ENCODE peak calls at places on chromosomes 3 and 15, in six cellular contexts. T, M, I, P, E and G are unnamed samples. For H4K20me1, the result is how much of the 10 kb centered on the place peaks cover.

GRCh38 chr3:19146685-19147650 is 1.3 kb upstream of the KCNH8 start:
- DNase-seq in T (peak), M (peak), I (peak), P (peak), E (peak), G (peak)

GRCh38 chr3:38829404-38829803 is 13.4 kb upstream of the SCN10A start:
- DNase-seq in T (peak), M (peak), I (no peak), P (peak), E (peak), G (peak)

GRCh38 chr15:97084650-97085049 is 754.1 kb downstream of the NR2F2 start:
- DNase-seq in T (no peak), M (peak), I (no peak), P (no peak), E (peak), G (no peak)

GRCh38 chr3:103511891-103512290 is 1077.1 kb downstream of the ZPLD1 start:
- DNase-seq in T (no peak), M (no peak), I (no peak), P (no peak), E (peak), G (no peak)

GRCh38 chr3:123741058-123741511 is 143.0 kb downstream of the MYLK start:
- DNase-seq in T (peak), M (peak), I (no peak), P (no peak), E (peak), G (no peak)

GRCh38 chr3:133457465-133458067 is 57.7 kb downstream of the BFSP2 start:
- DNase-seq in T (no peak), M (no peak), I (no peak), P (no peak), E (no peak), G (peak)

GRCh38 chr3:109057616-109058015 is 60.3 kb downstream of the MORC1 start:
- DNase-seq in T (no peak), M (no peak), I (no peak), P (no peak), E (no peak), G (peak)

GRCh38 chr15:70777156-70777926 is 14.0 kb upstream of the UACA start:
- DNase-seq in T (no peak), M (no peak), I (no peak), P (peak), E (no peak), G (no peak)

GRCh38 chr15:48617619-48618018 is 27.9 kb downstream of the FBN1 start:
- DNase-seq in T (peak), M (peak), I (no peak), P (peak), E (peak), G (no peak)

GRCh38 chr3:99875573-99875924 is 57.9 kb downstream of the CMSS1 start:
- DNase-seq in T (peak), M (no peak), I (peak), P (peak), E (peak), G (no peak)

GRCh38 chr15:47908950-47909670 is 191.8 kb downstream of the SEMA6D start:
- DNase-seq in T (no peak), M (no peak), I (no peak), P (no peak), E (no peak), G (no peak)

GRCh38 chr3:16028604-16029003 is 145.9 kb upstream of the GALNT15 start:
- DNase-seq in T (peak), M (peak), I (no peak), P (no peak), E (peak), G (no peak)

GRCh38 chr15:42679285-42680141 is 57.4 kb downstream of the CDAN1 start:
- DNase-seq in T (no peak), M (no peak), I (no peak), P (no peak), E (peak), G (peak)

GRCh38 chr3:185813691-185814215 is 11.1 kb downstream of the IGF2BP2 start:
- DNase-seq in T (peak), M (peak), I (peak), P (no peak), E (peak), G (no peak)

GRCh38 chr15:75697523-75698398 is 14.9 kb downstream of the CSPG4 start:
- DNase-seq in T (no peak), M (no peak), I (no peak), P (no peak), E (peak), G (no peak)
- H3K27ac ChIP-seq in T (no peak), M (no peak), I (no peak), P (no peak), E (peak), G (no peak)

GRCh38 chr3:152270145-152270870 is 1.6 kb downstream of the MBNL1 start:
- DNase-seq in T (no peak), M (no peak), I (peak), P (peak), E (peak), G (no peak)
- H4K20me1 ChIP-seq in T (under half), M (under half), I (under half), P (under half), E (under half), G (under half)

DNA sequence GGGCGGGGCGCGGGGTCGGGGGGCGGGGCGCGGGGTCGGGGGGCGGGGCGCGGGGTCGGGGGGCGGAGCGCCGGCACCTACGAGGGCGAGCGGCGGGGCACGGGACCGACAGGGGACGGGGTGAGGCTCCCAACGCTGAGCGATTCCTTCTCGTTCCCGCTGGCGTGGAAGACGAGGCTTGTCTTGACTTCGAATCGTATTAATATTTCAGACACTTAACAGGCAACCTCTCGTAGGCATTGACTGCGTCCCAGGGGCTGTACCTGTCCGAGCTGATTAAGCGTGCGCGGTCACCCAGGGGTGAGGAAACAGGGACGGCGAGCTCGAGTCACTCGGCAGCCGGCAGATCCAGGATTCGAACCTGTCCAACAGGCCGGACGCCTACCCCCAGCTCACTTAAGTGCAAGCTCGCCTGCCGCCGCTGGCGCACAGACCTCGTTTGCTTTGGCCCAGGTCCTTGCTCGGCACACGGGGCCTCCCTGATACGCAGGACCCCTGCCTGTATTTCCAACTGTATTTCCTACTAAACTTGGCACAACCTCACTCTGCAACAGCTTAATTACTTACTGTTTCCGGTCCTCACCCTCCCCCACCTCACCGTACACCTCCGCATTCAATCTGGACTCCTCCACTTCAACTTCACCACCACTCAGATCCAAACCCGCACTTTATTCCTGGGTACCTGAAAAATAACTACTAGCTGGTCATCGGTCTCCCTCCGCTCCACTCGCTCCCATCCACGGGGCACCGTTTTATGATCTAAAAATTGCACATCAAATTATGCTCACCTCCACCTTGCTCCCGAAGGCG is 680 bp upstream of the ZXDC start:
- DNase-seq in T (peak), M (peak), I (no peak), P (peak), E (peak), G (peak)
- H3K27ac ChIP-seq in T (peak), M (peak), I (no peak), P (peak), E (peak), G (no peak)

GRCh38 chr3:23864954-23865353 is 51.8 kb downstream of the NKIRAS1 start:
- DNase-seq in T (no peak), M (no peak), I (no peak), P (peak), E (no peak), G (no peak)
- H4K20me1 ChIP-seq in T (half or more), M (half or more), I (half or more), P (under half), E (under half), G (under half)

DNA sequence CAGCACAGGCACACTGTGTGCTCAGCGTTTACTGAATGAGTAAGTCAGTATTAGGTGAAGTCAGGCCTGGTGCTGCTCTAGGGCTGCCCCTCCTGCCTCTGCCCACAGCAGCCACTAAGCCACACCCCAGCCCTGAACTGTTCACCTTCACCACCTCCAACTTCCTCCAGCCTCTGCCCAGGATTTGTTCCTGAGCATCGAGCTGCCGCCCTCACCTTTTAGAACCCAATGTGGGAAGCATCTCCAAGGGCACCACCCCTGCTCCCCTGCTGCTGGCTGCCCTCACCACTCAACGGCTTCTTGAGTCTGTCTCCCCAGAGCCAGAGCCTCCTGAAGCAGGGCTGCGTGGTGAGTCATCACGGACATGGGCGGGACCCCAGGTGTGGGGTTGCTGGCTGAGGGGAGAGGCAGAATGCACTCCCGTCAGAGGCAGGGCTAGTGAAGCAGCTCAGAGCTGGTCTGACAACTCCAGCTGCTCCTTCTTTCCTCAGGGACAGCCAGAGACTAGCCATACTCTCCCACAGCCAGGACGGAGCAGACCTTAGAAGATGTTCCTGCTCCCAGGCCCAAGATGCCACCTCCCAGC is 5.8 kb downstream of the HYAL2 start:
- DNase-seq in T (peak), M (peak), I (no peak), P (peak), E (peak), G (peak)
- H3K27ac ChIP-seq in T (no peak), M (no peak), I (no peak), P (no peak), E (no peak), G (no peak)

GRCh38 chr15:56948766-56949105 is 30.3 kb downstream of the TCF12 start:
- DNase-seq in T (peak), M (no peak), I (no peak), P (no peak), E (no peak), G (no peak)

GRCh38 chr15:56946150-56946549 is 27.7 kb downstream of the TCF12 start:
- DNase-seq in T (no peak), M (no peak), I (no peak), P (no peak), E (no peak), G (no peak)

GRCh38 chr15:56948000-56948765 is 29.7 kb downstream of the TCF12 start:
- DNase-seq in T (peak), M (no peak), I (no peak), P (no peak), E (no peak), G (no peak)

GRCh38 chr15:56953790-56954189 is 35.3 kb downstream of the TCF12 start:
- DNase-seq in T (no peak), M (no peak), I (no peak), P (no peak), E (no peak), G (no peak)

GRCh38 chr15:56950979-56951378 is 32.5 kb downstream of the TCF12 start:
- DNase-seq in T (no peak), M (no peak), I (no peak), P (no peak), E (no peak), G (no peak)
- H4K20me1 ChIP-seq in T (under half), M (half or more), I (under half), P (under half), E (under half), G (under half)

GRCh38 chr3:17424137-17424536 is 318.3 kb downstream of the TBC1D5 start:
- DNase-seq in T (peak), M (no peak), I (no peak), P (no peak), E (no peak), G (no peak)
- H3K27ac ChIP-seq in T (no peak), M (no peak), I (no peak), P (no peak), E (no peak), G (no peak)